ENCODE peak calls at places on chromosomes 1 and 21, in four cellular contexts. J is HL-60, I is K562, O is GM12878. U is an unnamed sample.
A peak's percentile ranks its signal among the peaks of the same experiment; 100 is the strongest.

GRCh38 chr1:84960371-84960770 is 36.5 kb downstream of the MCOLN2 start:
- DNase-seq in J (no peak), I (no peak), O (no peak), U (no peak)

GRCh38 chr1:44310006-44310405 is 45.1 kb downstream of the ERI3 start:
- DNase-seq in J (no peak), I (no peak), O (no peak), U (no peak)

GRCh38 chr1:26471201-26471497 is 1.1 kb upstream of the HMGN2 start:
- DNase-seq in J (no peak), I (no peak), O (no peak), U (no peak)

GRCh38 chr1:188670837-188671236 is 1806.8 kb downstream of the BRINP3 start:
- DNase-seq in J (no peak), I (no peak), O (no peak), U (no peak)

GRCh38 chr1:17498214-17498613 is 41.3 kb upstream of the ARHGEF10L start:
- DNase-seq in J (no peak), I (no peak), O (no peak), U (no peak)

GRCh38 chr1:94258873-94259331 is 21.5 kb upstream of the ARHGAP29 start:
- DNase-seq in J (no peak), I (no peak), O (no peak), U (no peak)

GRCh38 chr1:9435101-9435636 is 104.1 kb upstream of the SLC25A33 start:
- DNase-seq in J (no peak), I (no peak), O (no peak), U (no peak)

GRCh38 chr1:198681247-198681646 is 42.4 kb downstream of the PTPRC start:
- DNase-seq in J (no peak), I (no peak), O (no peak), U (no peak)

GRCh38 chr1:4062041-4062440 is 162.0 kb upstream of the C1orf174 start:
- DNase-seq in J (no peak), I (no peak), O (no peak), U (no peak)

GRCh38 chr1:2318294-2319278 is 72.8 kb downstream of the MORN1 start:
- DNase-seq in J (no peak), I (no peak), O (no peak), U (no peak)

GRCh38 chr1:186404454-186405051 is 28.9 kb downstream of the ODR4 start:
- DNase-seq in J (peak; percentile 35), I (peak; percentile 52), O (no peak), U (peak; percentile 5)

GRCh38 chr1:5706239-5706638 is 286.0 kb downstream of the NPHP4 start:
- DNase-seq in J (no peak), I (no peak), O (no peak), U (no peak)

GRCh38 chr1:47399841-47400144 is 16.3 kb upstream of the FOXE3 start:
- DNase-seq in J (no peak), I (no peak), O (no peak), U (no peak)

GRCh38 chr1:202106340-202107284 is 16.1 kb upstream of the GPR37L1 start:
- DNase-seq in J (no peak), I (peak; percentile 93), O (no peak), U (no peak)

GRCh38 chr1:235972316-235973090 is 92.4 kb downstream of the NID1 start:
- DNase-seq in J (peak; percentile 47), I (no peak), O (no peak), U (no peak)

GRCh38 chr21:42281196-42281680 is 34.0 kb downstream of the TFF3 start:
- DNase-seq in J (no peak), I (no peak), O (no peak), U (no peak)

GRCh38 chr1:156123356-156124196 is 9.1 kb downstream of the LMNA start:
- DNase-seq in J (peak; percentile 87), I (peak; percentile 69), O (peak; percentile 46), U (no peak)

GRCh38 chr1:181989521-181989920 is 72.0 kb downstream of the ZNF648 start:
- DNase-seq in J (no peak), I (no peak), O (no peak), U (no peak)

GRCh38 chr1:243475966-243476365 is 220.1 kb downstream of the SDCCAG8 start:
- DNase-seq in J (no peak), I (peak; percentile 56), O (no peak), U (no peak)

GRCh38 chr1:151290709-151291303 is 8.7 kb downstream of the ZNF687 start:
- DNase-seq in J (peak; percentile 44), I (no peak), O (no peak), U (no peak)

GRCh38 chr1:17588048-17588781 is 48.7 kb downstream of the ARHGEF10L start:
- DNase-seq in J (peak; percentile 60), I (no peak), O (no peak), U (no peak)

GRCh38 chr21:34510148-34511142 is 1.6 kb downstream of the KCNE1 start:
- DNase-seq in J (peak; percentile 87), I (peak; percentile 50), O (no peak), U (peak; percentile 68)

GRCh38 chr21:34336756-34337391 is 26.9 kb upstream of the KCNE2 start:
- DNase-seq in J (no peak), I (no peak), O (no peak), U (no peak)

GRCh38 chr1:242129103-242129502 is 130.2 kb upstream of the MAP1LC3C start:
- DNase-seq in J (no peak), I (no peak), O (no peak), U (no peak)

GRCh38 chr1:113928129-113928949 is 785 bp upstream of the HIPK1 start:
- DNase-seq in J (no peak), I (no peak), O (peak; percentile 26), U (no peak)

DNA sequence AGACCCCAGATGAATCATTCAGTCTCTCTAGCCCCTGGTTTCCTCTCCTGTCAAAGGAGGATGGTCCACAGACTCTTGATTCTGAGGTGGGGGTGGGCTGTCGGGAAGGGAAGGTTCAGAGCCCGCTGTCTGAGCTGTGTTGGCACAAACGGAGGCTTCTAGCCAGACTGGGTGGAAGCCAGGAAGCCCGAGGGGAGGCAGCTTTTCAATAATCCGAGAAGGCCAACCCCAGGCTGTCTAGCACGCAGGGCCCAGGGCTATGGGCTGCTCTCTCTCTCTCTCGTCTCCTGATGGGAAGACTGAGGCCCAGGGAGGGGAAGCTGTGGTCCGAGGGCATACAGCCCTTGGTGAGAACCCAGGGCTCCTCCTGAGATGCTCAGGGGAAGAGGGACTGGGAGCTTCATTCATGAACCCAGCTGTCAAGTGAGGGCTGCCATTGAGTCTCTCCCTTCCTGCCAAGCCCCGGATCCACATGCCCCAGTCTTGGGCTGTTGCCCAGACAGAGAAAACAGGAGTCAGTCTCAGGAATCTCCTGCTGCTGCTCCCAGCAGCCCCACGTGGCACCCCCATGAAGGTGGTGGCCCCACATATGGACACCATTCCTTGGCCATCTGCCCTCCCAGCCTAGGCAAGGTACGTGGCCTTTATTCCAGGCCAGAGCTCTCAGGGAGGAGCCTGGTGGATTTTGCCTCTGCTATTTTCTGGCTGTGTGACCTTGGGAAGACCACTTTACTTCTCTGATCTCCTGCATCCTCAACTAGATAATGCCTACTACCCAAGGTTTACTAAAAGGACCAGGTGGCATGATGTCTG is 44.4 kb downstream of the RAP1GAP start:
- DNase-seq in J (no peak), I (no peak), O (no peak), U (no peak)
- TF ChIP-seq SPI1 in J (no peak), I (no peak), O (no peak), U (no peak)

DNA sequence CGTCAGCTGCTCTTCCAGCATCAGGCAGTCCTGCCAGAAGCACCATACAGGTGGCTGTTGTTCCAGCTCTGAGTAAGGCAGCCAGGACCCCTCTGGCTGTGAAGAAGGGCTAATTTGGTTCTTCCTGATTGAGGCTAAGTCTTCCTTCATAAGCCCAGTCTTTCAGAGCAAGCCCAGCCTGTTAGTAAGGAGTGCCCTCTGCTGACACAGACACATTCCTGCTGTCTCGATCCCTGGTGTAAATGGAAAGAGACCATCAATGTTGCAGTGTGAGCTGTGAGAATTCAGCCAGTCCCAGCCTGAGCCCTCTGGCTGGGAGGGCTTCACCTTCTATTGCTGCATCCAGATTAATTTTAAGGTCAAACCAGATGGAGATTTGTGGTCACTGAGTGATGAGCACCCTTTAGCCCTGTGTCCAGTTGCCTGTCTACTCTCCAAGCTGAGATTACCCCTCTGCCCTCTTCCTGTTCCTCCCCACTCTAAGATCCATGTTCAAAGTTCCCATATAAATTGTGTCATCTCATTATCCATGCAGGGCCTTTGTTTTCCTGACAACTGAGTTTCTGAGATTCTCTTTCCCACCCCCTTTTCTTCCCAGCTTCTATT is 44.8 kb upstream of the KIRREL1 start:
- DNase-seq in J (peak; percentile 60), I (no peak), O (no peak), U (no peak)
- TF ChIP-seq SPI1 in J (no peak), I (no peak), O (no peak), U (no peak)

GRCh38 chr1:23116216-23116836 is 52.3 kb downstream of the LUZP1 start:
- DNase-seq in J (no peak), I (peak; percentile 37), O (no peak), U (no peak)

GRCh38 chr1:23120383-23120782 is 48.3 kb downstream of the LUZP1 start:
- DNase-seq in J (no peak), I (no peak), O (no peak), U (no peak)

GRCh38 chr1:23116921-23117699 is 51.5 kb downstream of the LUZP1 start:
- DNase-seq in J (no peak), I (no peak), O (no peak), U (no peak)

GRCh38 chr1:23118407-23118806 is 50.2 kb downstream of the LUZP1 start:
- DNase-seq in J (no peak), I (no peak), O (no peak), U (no peak)

DNA sequence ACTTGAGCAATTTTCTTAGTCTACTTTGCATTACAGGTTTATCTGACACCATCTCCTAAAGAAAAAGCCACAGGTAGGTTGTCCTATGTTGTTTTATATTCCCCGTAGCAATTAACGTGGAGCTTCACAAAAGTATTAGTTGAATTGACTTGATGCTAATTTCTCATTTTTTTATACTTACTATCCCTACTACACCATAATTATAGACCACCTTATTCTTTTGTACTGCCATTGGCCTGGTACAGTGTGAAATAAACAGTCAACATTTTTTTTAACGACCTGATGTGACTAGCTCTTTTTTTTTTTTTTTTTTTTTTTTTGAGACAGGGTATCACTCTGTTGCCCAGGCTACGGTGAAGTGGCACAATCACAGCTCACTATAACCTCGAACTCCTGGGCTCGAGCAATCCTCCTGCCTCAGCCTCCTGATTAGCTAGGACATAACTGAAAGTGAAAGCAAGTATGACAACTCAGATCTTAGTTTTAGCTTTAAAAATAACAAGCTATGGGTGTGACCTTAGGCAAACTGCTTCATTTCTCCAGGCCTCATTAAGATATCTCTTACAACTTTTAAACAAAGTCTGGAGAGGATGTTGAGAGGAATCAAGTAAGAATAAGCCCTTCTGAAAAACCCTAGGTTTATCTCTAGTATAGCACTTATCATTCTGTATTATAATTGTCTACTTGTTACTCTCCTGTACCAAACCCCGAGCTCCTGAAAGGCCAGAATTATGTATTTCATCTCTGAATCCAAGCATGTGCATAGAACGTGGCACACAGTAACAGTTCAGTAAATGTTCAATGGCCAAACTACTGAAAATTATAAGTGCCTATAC is 49.5 kb downstream of the LUZP1 start:
- DNase-seq in J (no peak), I (no peak), O (no peak), U (no peak)
- TF ChIP-seq SPI1 in J (no peak), I (no peak), O (no peak), U (no peak)

GRCh38 chr1:168287237-168287664 is 6.6 kb downstream of the TBX19 start:
- DNase-seq in J (no peak), I (peak; percentile 35), O (no peak), U (no peak)
- TF ChIP-seq SPI1 in J (no peak), I (peak; percentile 77), O (no peak), U (no peak)

GRCh38 chr1:207867136-207868081 is 43.5 kb downstream of the CD34 start:
- DNase-seq in J (no peak), I (no peak), O (no peak), U (no peak)
- TF ChIP-seq SPI1 in J (no peak), I (no peak), O (no peak), U (no peak)

GRCh38 chr21:44874497-44875331 is 1.2 kb upstream of the PTTG1IP start:
- DNase-seq in J (peak; percentile 25), I (no peak), O (no peak), U (no peak)
- TF ChIP-seq SPI1 in J (no peak), I (no peak), O (no peak), U (no peak)

U was measured in GM12891.